ENCODE peak calls at places on chromosomes 13 and 19, in nine cellular contexts. F is hepatocyte; B is ovary; X is colonic mucosa; Y is cardiac muscle cell; R is tibial nerve; U is esophagus squamous epithelium; W is CD4-positive, alpha-beta memory T cell; Z is fibroblast of lung. G is an unnamed sample.
A peak's percentile ranks its signal among the peaks of the same experiment; 100 is the strongest.

GRCh38 chr13:106522898-106523525 is 12.4 kb downstream of the EFNB2 start:
- DNase-seq in Z (peak; percentile 52), W (no peak), U (no peak), Y (no peak), B (no peak), X (peak; percentile 41), F (no peak), R (no peak), G (no peak)

GRCh38 chr19:1451916-1452801 is 2.2 kb downstream of the APC2 start:
- DNase-seq in Z (no peak), Y (no peak), R (no peak), X (no peak), W (no peak), F (no peak), U (no peak), B (no peak), G (no peak)

GRCh38 chr19:17289489-17289888 is 7.8 kb downstream of the ANKLE1 start:
- DNase-seq in U (no peak), F (peak; percentile 76), B (peak; percentile 67), X (peak; percentile 68), Y (peak; percentile 95), R (no peak), W (no peak), Z (peak; percentile 90), G (no peak)

GRCh38 chr13:43258771-43259170 is 235.4 kb downstream of the DNAJC15 start:
- DNase-seq in R (no peak), W (no peak), F (no peak), B (no peak), Z (no peak), U (no peak), X (no peak), Y (no peak), G (no peak)

GRCh38 chr13:74084375-74084902 is 49.8 kb downstream of the KLF12 start:
- DNase-seq in Y (no peak), W (no peak), U (no peak), F (no peak), B (no peak), Z (no peak), X (no peak), R (no peak), G (no peak)

GRCh38 chr13:32783067-32783466 is 196.8 kb downstream of the PDS5B start:
- DNase-seq in F (no peak), B (no peak), U (no peak), Z (peak; percentile 74), Y (peak; percentile 18), W (no peak), X (no peak), R (no peak), G (no peak)

GRCh38 chr13:111460548-111461444 is 140.4 kb downstream of the TEX29 start:
- DNase-seq in R (peak; percentile 15), F (peak; percentile 68), B (no peak), U (no peak), X (no peak), Z (peak; percentile 33), Y (peak; percentile 41), W (no peak), G (no peak)

GRCh38 chr13:47004022-47004421 is 107.2 kb upstream of the HTR2A start:
- DNase-seq in R (no peak), F (peak; percentile 12), Z (peak; percentile 59), Y (peak; percentile 23), X (no peak), U (no peak), B (no peak), W (no peak), G (no peak)

GRCh38 chr13:80151016-80151415 is 189.9 kb downstream of the SPRY2 start:
- DNase-seq in F (no peak), Y (no peak), W (no peak), R (no peak), Z (peak; percentile 49), B (no peak), U (no peak), X (no peak), G (no peak)

GRCh38 chr19:39339636-39340035 is 2.6 kb upstream of the SAMD4B start:
- DNase-seq in W (no peak), Z (no peak), F (no peak), B (no peak), Y (no peak), X (no peak), R (no peak), U (no peak), G (no peak)

GRCh38 chr19:16342002-16342715 is 17.5 kb downstream of the KLF2 start:
- DNase-seq in R (no peak), X (no peak), Y (peak; percentile 36), F (peak; percentile 38), B (no peak), Z (peak; percentile 78), U (no peak), W (peak; percentile 41), G (no peak)

GRCh38 chr13:93857126-93857525 is 622.4 kb downstream of the DCT start:
- DNase-seq in F (no peak), U (no peak), Y (peak; percentile 47), W (no peak), Z (peak; percentile 47), X (no peak), B (no peak), R (no peak), G (no peak)

GRCh38 chr19:53432088-53432661 is 391 bp downstream of the ZNF761 start:
- DNase-seq in F (peak; percentile 23), W (no peak), U (no peak), X (no peak), Y (peak; percentile 21), B (peak; percentile 27), Z (peak; percentile 6), R (no peak), G (no peak)

GRCh38 chr13:102028846-102029245 is 373.0 kb downstream of the FGF14 start:
- DNase-seq in R (no peak), F (no peak), U (no peak), W (no peak), Y (no peak), Z (no peak), B (no peak), X (no peak), G (no peak)

GRCh38 chr19:38654478-38655079 is 7.1 kb downstream of the ACTN4 start:
- DNase-seq in B (no peak), U (no peak), F (no peak), Y (no peak), W (no peak), R (no peak), Z (peak; percentile 52), X (no peak), G (no peak)

GRCh38 chr13:52644108-52644507 is 1.9 kb downstream of the HNRNPA1L2 start:
- DNase-seq in X (no peak), B (no peak), Z (peak; percentile 1), R (no peak), W (no peak), F (no peak), U (no peak), Y (no peak), G (no peak)

GRCh38 chr13:20387441-20387971 is 138.2 kb downstream of the CRYL1 start:
- DNase-seq in R (no peak), B (no peak), X (no peak), Z (peak; percentile 61), U (no peak), Y (no peak), F (no peak), W (no peak), G (no peak)

GRCh38 chr13:27018882-27019281 is 152.7 kb downstream of the USP12 start:
- DNase-seq in W (no peak), Z (no peak), Y (no peak), B (no peak), R (no peak), X (no peak), F (no peak), U (no peak), G (no peak)

GRCh38 chr19:18131841-18132596 is 20.9 kb upstream of the PIK3R2 start:
- DNase-seq in X (no peak), Z (no peak), F (no peak), W (no peak), B (no peak), Y (no peak), R (no peak), U (no peak), G (no peak)

GRCh38 chr13:106533101-106533939 is 2.1 kb downstream of the EFNB2 start:
- DNase-seq in Z (peak; percentile 81), R (peak; percentile 67), X (peak; percentile 87), F (peak; percentile 95), U (no peak), B (peak; percentile 82), W (peak; percentile 19), Y (peak; percentile 90), G (peak; percentile 73)

DNA sequence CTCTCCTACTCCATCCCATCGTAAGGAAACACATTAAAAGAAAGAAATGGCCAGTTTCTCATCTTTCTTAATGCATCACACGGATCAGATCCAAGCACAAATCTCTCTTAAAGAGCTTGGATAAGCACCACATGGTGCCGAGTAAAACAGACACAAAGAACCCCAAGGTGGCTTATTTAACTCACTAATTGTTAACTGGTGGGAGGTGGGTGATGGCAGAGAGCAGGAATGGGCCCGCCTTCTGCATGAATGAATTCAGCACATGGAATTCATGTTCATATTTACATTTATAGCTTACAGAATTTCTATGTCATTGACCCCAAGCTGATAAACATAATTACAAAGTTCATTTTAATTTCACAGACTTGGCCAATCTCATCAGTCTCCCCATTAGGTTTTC is 89.9 kb downstream of the MZT1 start:
- DNase-seq in R (no peak), W (no peak), X (no peak), B (no peak), Z (no peak), Y (no peak), U (no peak), F (no peak), G (no peak)
- H3K27ac ChIP-seq in R (no peak overlapping the region), W (no peak overlapping the region), X (no peak overlapping the region), B (no peak overlapping the region), Z (no peak overlapping the region), Y (no peak overlapping the region), U (no peak overlapping the region), F (no peak overlapping the region), G (peak overlapping the region; percentile 74)

GRCh38 chr13:50129065-50129922 is 114.0 kb downstream of the KCNRG start:
- DNase-seq in Z (no peak), U (no peak), R (peak; percentile 57), W (peak; percentile 59), F (no peak), X (no peak), Y (peak; percentile 27), B (no peak), G (no peak)
- H3K27me3 ChIP-seq in Z (peaks cover 4% of the 10 kb centered on the region), U (peaks cover 80% of the 10 kb centered on the region), R (peaks cover 3% of the 10 kb centered on the region), W (peaks cover 39% of the 10 kb centered on the region), F (peaks cover 78% of the 10 kb centered on the region), X (peaks cover 52% of the 10 kb centered on the region), Y (peaks cover 87% of the 10 kb centered on the region), B (peaks cover 4% of the 10 kb centered on the region), G (peaks cover 43% of the 10 kb centered on the region)

GRCh38 chr19:51001495-51001894 is at the start of gene KLK8:
- DNase-seq in F (no peak), R (no peak), B (no peak), Y (no peak), Z (no peak), U (no peak), W (no peak), X (no peak), G (no peak)
- H3K27ac ChIP-seq in F (no peak within 1 kb of the TSS), R (no peak within 1 kb of the TSS), B (no peak within 1 kb of the TSS), Y (no peak within 1 kb of the TSS), Z (no peak within 1 kb of the TSS), U (peak within 1 kb of the TSS; percentile 75), W (no peak within 1 kb of the TSS), X (no peak within 1 kb of the TSS), G (no peak within 1 kb of the TSS)

DNA sequence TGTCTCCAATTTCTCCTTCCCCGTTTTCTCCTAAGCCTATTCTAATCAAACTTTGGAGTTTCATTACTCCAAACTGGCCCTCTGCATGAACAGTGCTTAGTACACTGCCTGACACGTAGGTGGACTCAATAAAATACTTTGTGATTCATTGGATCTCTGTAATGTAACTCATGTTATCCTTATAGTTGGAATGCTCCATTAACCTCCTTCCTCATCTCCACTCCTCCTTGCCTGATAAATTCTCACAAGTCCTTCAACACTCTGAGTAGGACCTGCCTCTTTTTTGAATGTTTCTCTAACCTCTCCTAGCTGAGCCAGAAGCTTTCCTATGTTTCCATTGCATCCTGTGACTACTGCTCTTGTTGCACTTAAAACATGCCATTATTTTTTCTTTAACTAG is 86.0 kb upstream of the FBXL3 start:
- DNase-seq in U (no peak), Z (no peak), W (no peak), F (no peak), R (no peak), B (no peak), X (no peak), Y (no peak), G (no peak)
- H3K27me3 ChIP-seq in U (no peaks in the 10 kb centered on the region), Z (no peaks in the 10 kb centered on the region), W (no peaks in the 10 kb centered on the region), F (no peaks in the 10 kb centered on the region), R (no peaks in the 10 kb centered on the region), B (no peaks in the 10 kb centered on the region), X (no peaks in the 10 kb centered on the region), Y (no peaks in the 10 kb centered on the region), G (no peaks in the 10 kb centered on the region)